ENCODE peak calls at places on chromosome 20, in six cellular contexts. F, H, S, I, D and T are unnamed samples.

GRCh38 chr20:44400671-44401051 is 45.2 kb downstream of the HNF4A start:
- DNase-seq in F (no peak), H (no peak), S (no peak), I (no peak), D (no peak), T (no peak)

GRCh38 chr20:8389381-8390368 is 257.6 kb downstream of the PLCB1 start:
- DNase-seq in F (peak; percentile 69), H (no peak), S (peak; percentile 23), I (peak; percentile 61), D (no peak), T (no peak)

GRCh38 chr20:407097-407952 is 774 bp upstream of the RBCK1 start:
- DNase-seq in F (peak; percentile 93), H (peak; percentile 82), S (peak; percentile 51), I (peak; percentile 84), D (peak; percentile 95), T (peak; percentile 90)

GRCh38 chr20:23144856-23145255 is 58.7 kb upstream of the CD93 start:
- DNase-seq in F (no peak), H (no peak), S (no peak), I (no peak), D (no peak), T (peak; percentile 72)

GRCh38 chr20:43513298-43514061 is 6.0 kb downstream of the L3MBTL1 start:
- DNase-seq in F (no peak), H (no peak), S (no peak), I (no peak), D (no peak), T (no peak)

GRCh38 chr20:24617757-24618450 is 148.5 kb downstream of the SYNDIG1 start:
- DNase-seq in F (no peak), H (no peak), S (no peak), I (no peak), D (peak; percentile 21), T (no peak)

GRCh38 chr20:47358672-47359532 is 2.4 kb upstream of the ZMYND8 start:
- DNase-seq in F (peak; percentile 81), H (peak; percentile 91), S (peak; percentile 49), I (peak; percentile 98), D (no peak), T (peak; percentile 89)

GRCh38 chr20:1952737-1953530 is 40.9 kb downstream of the PDYN start:
- DNase-seq in F (no peak), H (no peak), S (no peak), I (no peak), D (no peak), T (no peak)

GRCh38 chr20:41696428-41696827 is 78.3 kb upstream of the CHD6 start:
- DNase-seq in F (no peak), H (no peak), S (no peak), I (no peak), D (no peak), T (no peak)

GRCh38 chr20:62059926-62060630 is 5.6 kb downstream of the TAF4 start:
- DNase-seq in F (no peak), H (peak; percentile 30), S (no peak), I (no peak), D (peak; percentile 66), T (no peak)

GRCh38 chr20:3812975-3813599 is 7.3 kb upstream of the AP5S1 start:
- DNase-seq in F (no peak), H (no peak), S (no peak), I (no peak), D (no peak), T (no peak)

GRCh38 chr20:2379511-2380229 is 1.0 kb upstream of the TGM6 start:
- DNase-seq in F (peak; percentile 67), H (no peak), S (no peak), I (no peak), D (no peak), T (no peak)

GRCh38 chr20:8272758-8273157 is 140.7 kb downstream of the PLCB1 start:
- DNase-seq in F (no peak), H (no peak), S (no peak), I (no peak), D (no peak), T (no peak)

GRCh38 chr20:56343861-56344381 is 14.9 kb upstream of the FAM210B start:
- DNase-seq in F (peak; percentile 84), H (peak; percentile 51), S (no peak), I (peak; percentile 35), D (peak; percentile 90), T (no peak)

GRCh38 chr20:58001381-58001780 is 227.1 kb downstream of the ANKRD60 start:
- DNase-seq in F (no peak), H (no peak), S (no peak), I (peak; percentile 63), D (no peak), T (no peak)

GRCh38 chr20:38973107-38973506 is 11.0 kb downstream of the DHX35 start:
- DNase-seq in F (no peak), H (no peak), S (no peak), I (no peak), D (no peak), T (no peak)

GRCh38 chr20:50146732-50147662 is 6.5 kb downstream of the PEDS1 start:
- DNase-seq in F (peak; percentile 62), H (peak; percentile 66), S (no peak), I (peak; percentile 84), D (peak; percentile 82), T (peak; percentile 83)

GRCh38 chr20:10978713-10979112 is 304.9 kb upstream of the JAG1 start:
- DNase-seq in F (no peak), H (no peak), S (no peak), I (no peak), D (no peak), T (no peak)

GRCh38 chr20:57061058-57061900 is 205.2 kb downstream of the BMP7 start:
- DNase-seq in F (peak; percentile 84), H (no peak), S (no peak), I (no peak), D (no peak), T (no peak)

GRCh38 chr20:45433316-45433715 is 17.4 kb downstream of the PIGT start:
- DNase-seq in F (peak; percentile 60), H (no peak), S (no peak), I (no peak), D (no peak), T (no peak)

GRCh38 chr20:38106461-38106860 is 58.6 kb downstream of the TGM2 start:
- DNase-seq in F (no peak), H (no peak), S (no peak), I (no peak), D (no peak), T (no peak)

DNA sequence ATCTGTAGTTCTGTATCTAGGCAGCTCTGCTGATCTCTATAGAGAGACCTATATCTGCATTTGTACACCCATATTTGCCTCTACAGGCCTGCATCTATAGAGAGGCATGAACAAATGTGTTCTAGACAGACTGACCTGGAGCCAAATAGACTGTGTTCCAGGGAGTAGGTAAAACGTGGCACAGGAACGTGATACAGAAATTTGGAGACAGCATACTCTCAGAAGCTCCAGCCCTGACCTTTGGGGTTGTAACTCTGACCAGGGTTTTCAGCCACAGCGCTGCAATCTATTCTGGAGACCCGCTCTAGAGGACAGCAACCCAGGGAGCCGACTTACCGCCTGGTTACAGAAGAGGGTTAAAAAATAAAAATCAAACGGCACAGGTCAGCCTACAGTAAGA is 983 bp downstream of the RBBP9 start:
- DNase-seq in F (peak; percentile 5), H (no peak), S (no peak), I (peak; percentile 5), D (no peak), T (no peak)
- H3K4me3 ChIP-seq in F (peak overlapping the region; percentile 87), H (peak overlapping the region; percentile 79), S (peak overlapping the region; percentile 76), I (peak overlapping the region; percentile 86), D (peak overlapping the region; percentile 71), T (peak overlapping the region; percentile 72)

DNA sequence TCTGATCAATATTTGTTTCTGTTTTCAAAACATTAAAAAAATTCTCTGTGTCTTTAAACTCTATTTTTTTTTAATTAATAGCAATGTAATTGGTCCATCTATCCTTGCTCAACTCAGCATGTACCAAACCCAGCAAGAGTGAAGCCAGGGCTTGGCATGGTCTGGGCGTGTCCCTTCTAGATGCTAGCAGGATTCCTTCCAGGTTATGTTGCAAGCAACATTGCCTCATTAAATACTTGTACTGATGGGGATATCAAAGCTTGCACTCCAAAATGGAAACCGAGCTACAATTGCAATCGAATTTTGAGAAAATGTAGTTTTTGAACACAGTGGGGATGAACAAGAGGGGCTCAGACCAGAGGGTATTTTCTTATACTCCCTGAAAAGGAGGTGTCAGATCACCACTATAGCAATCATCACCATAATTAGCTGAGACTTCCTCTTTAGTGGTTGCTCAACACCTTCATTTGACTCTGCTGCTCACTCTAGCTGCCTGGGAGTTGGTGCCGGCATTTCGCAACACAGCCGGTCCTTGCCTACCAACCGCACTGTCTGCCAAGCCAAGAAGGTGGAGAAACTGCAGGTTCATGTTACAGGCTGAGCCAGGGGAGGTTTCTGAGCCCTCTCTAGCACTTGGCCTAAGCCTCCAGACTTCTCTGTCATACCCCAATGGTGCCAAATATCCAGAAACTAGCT is 67.8 kb upstream of the RALGAPA2 start:
- DNase-seq in F (peak; percentile 19), H (peak; percentile 86), S (no peak), I (no peak), D (no peak), T (peak; percentile 89)
- TF ChIP-seq POLR2AphosphoS5 in F (no peak), H (no peak), S (no peak), I (no peak), D (peak; percentile 9), T (peak; percentile 47)

GRCh38 chr20:13990465-13990864 is at the start of gene SEL1L2:
- DNase-seq in F (peak; percentile 94), H (no peak), S (no peak), I (no peak), D (no peak), T (no peak)

GRCh38 chr20:13991311-13991710 is 897 bp upstream of the SEL1L2 start:
- DNase-seq in F (peak; percentile 52), H (no peak), S (no peak), I (no peak), D (no peak), T (no peak)

GRCh38 chr20:13995841-13996240 is 525 bp downstream of the MACROD2 start:
- DNase-seq in F (peak; percentile 65), H (peak; percentile 70), S (no peak), I (peak; percentile 12), D (peak; percentile 92), T (no peak)

GRCh38 chr20:13995086-13995665 is at the start of gene MACROD2:
- DNase-seq in F (peak; percentile 98), H (peak; percentile 98), S (peak; percentile 93), I (peak; percentile 94), D (peak; percentile 100), T (peak; percentile 94)

DNA sequence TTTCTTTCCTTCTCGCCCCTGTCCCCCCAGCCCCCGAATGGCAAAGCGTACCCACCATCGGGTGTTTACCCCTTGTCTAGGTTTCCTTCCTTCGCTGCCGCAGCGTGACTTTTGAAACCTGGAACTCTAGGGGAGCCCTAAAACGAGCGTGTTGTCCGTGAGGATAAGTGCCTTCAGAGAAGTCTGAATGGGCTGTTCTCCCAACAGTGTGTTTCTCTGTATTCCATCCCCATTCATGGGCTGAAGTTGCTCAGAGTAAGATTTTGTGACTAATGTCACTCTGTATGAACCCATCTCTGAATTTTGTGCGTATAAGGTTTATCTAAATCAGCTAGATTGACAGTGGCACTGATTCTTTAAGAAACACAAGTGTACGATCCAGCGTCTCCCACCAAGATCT is 949 bp downstream of the MACROD2 start:
- DNase-seq in F (peak; percentile 17), H (no peak), S (no peak), I (peak; percentile 4), D (no peak), T (no peak)
- H3K4me3 ChIP-seq in F (peak overlapping the region; percentile 78), H (peak overlapping the region; percentile 86), S (peak overlapping the region; percentile 61), I (peak overlapping the region; percentile 77), D (peak overlapping the region; percentile 69), T (peak overlapping the region; percentile 66)

DNA sequence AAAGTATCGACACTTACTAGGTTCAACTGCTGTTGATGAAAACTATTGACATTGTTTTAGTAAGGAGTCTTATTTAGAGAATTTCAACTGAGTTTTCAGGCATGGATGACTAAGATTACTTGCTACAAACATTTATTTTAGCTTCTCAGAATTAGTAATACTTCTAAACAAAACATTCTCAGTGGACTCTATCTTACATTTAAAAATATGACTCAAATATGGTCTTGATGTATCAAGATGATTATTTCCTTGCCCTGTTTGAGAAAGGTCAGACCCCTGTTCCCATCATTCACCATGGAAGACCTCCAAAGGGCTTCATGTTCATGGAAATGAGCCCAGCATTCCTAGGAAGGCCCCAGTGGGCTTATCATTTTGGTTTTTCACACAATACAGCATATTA is 24.5 kb upstream of the TRPC4AP start:
- DNase-seq in F (no peak), H (no peak), S (no peak), I (no peak), D (no peak), T (no peak)
- TF ChIP-seq POLR2AphosphoS5 in F (no peak), H (no peak), S (no peak), I (no peak), D (no peak), T (no peak)